ENCODE peak calls at places on chromosomes 11 and 22, in nine cellular contexts. G is neural crest cell, H is hepatocyte, O is sigmoid colon, L is NB4, M is A549, Z is osteocyte, B is GM20000, S is HFF-Myc. V is an unnamed sample.

GRCh38 chr11:95074806-95075563 is 8.3 kb downstream of the SRSF8 start:
- DNase-seq in G (no peak), H (no peak), O (no peak), L (no peak), M (no peak), Z (no peak), B (no peak), S (no peak), V (peak)

GRCh38 chr11:117961896-117962295 is 24.3 kb upstream of the IL10RA start:
- DNase-seq in G (no peak), H (no peak), O (no peak), L (no peak), M (no peak), Z (peak), B (no peak), S (no peak), V (no peak)

GRCh38 chr11:33437529-33437928 is 180.3 kb downstream of the HIPK3 start:
- DNase-seq in G (no peak), H (peak), O (no peak), L (no peak), M (no peak), Z (no peak), B (no peak), S (no peak), V (no peak)

GRCh38 chr11:116513894-116514293 is 258.9 kb downstream of the BUD13 start:
- DNase-seq in G (peak), H (peak), O (no peak), L (peak), M (peak), Z (no peak), B (peak), S (peak), V (peak)

GRCh38 chr11:117909611-117910382 is 19.4 kb downstream of the TMPRSS13 start:
- DNase-seq in G (no peak), H (no peak), O (peak), L (no peak), M (no peak), Z (no peak), B (no peak), S (no peak), V (no peak)

GRCh38 chr22:29765905-29766631 is 739 bp downstream of the ZMAT5 start:
- DNase-seq in G (no peak), H (peak), O (no peak), L (no peak), M (no peak), Z (no peak), B (peak), S (no peak), V (no peak)

GRCh38 chr11:61019818-61020405 is 48.4 kb downstream of the CD6 start:
- DNase-seq in G (no peak), H (no peak), O (no peak), L (no peak), M (no peak), Z (no peak), B (no peak), S (no peak), V (no peak)

GRCh38 chr11:35373284-35373933 is 45.9 kb downstream of the SLC1A2 start:
- DNase-seq in G (no peak), H (peak), O (no peak), L (no peak), M (peak), Z (no peak), B (no peak), S (no peak), V (no peak)

GRCh38 chr11:121829159-121829643 is 286.8 kb downstream of the BLID start:
- DNase-seq in G (no peak), H (peak), O (no peak), L (peak), M (no peak), Z (no peak), B (no peak), S (peak), V (peak)

GRCh38 chr11:128359515-128359914 is 227.8 kb downstream of the ETS1 start:
- DNase-seq in G (no peak), H (no peak), O (no peak), L (no peak), M (no peak), Z (no peak), B (no peak), S (no peak), V (no peak)

GRCh38 chr11:90656171-90656570 is 433.3 kb upstream of the CHORDC1 start:
- DNase-seq in G (no peak), H (no peak), O (no peak), L (no peak), M (no peak), Z (no peak), B (no peak), S (no peak), V (no peak)

GRCh38 chr11:68329993-68330699 is 17.8 kb downstream of the LRP5 start:
- DNase-seq in G (no peak), H (no peak), O (no peak), L (no peak), M (no peak), Z (no peak), B (no peak), S (no peak), V (no peak)

GRCh38 chr11:79007811-79008294 is 433.0 kb downstream of the TENM4 start:
- DNase-seq in G (no peak), H (peak), O (no peak), L (no peak), M (no peak), Z (peak), B (no peak), S (no peak), V (no peak)

GRCh38 chr11:119339581-119340334 is 925 bp downstream of the C1QTNF5 start:
- DNase-seq in G (peak), H (peak), O (peak), L (peak), M (no peak), Z (peak), B (peak), S (no peak), V (no peak)

GRCh38 chr22:28799125-28799833 is 1.1 kb downstream of the XBP1 start:
- DNase-seq in G (no peak), H (peak), O (peak), L (peak), M (peak), Z (no peak), B (peak), S (no peak), V (peak)

GRCh38 chr11:46674463-46675287 is 25.7 kb downstream of the ARHGAP1 start:
- DNase-seq in G (no peak), H (peak), O (peak), L (peak), M (no peak), Z (no peak), B (no peak), S (no peak), V (no peak)

GRCh38 chr11:62540804-62541671 is 5.6 kb downstream of the AHNAK start:
- DNase-seq in G (no peak), H (no peak), O (peak), L (peak), M (no peak), Z (no peak), B (peak), S (no peak), V (no peak)

GRCh38 chr11:75524576-75525432 is 937 bp downstream of the GDPD5 start:
- DNase-seq in G (no peak), H (no peak), O (no peak), L (peak), M (no peak), Z (no peak), B (peak), S (no peak), V (no peak)

GRCh38 chr11:102110761-102111010 is 439 bp downstream of the YAP1 start:
- DNase-seq in G (no peak), H (no peak), O (no peak), L (no peak), M (no peak), Z (no peak), B (no peak), S (no peak), V (no peak)

GRCh38 chr22:30325065-30325720 is 1.5 kb downstream of the TBC1D10A start:
- DNase-seq in G (no peak), H (peak), O (peak), L (no peak), M (peak), Z (no peak), B (no peak), S (no peak), V (peak)

GRCh38 chr22:35987487-35987886 is 41.1 kb downstream of the RBFOX2 start:
- DNase-seq in G (no peak), H (peak), O (no peak), L (peak), M (no peak), Z (no peak), B (no peak), S (no peak), V (no peak)

GRCh38 chr11:11786234-11786633 is 55.5 kb upstream of the USP47 start:
- DNase-seq in G (no peak), H (no peak), O (no peak), L (peak), M (no peak), Z (no peak), B (no peak), S (no peak), V (no peak)

GRCh38 chr11:119368121-119369034 is 13.1 kb downstream of the USP2 start:
- DNase-seq in G (no peak), H (peak), O (peak), L (peak), M (peak), Z (no peak), B (no peak), S (no peak), V (peak)

GRCh38 chr11:106424111-106424510 is 346.6 kb downstream of the AASDHPPT start:
- DNase-seq in G (no peak), H (peak), O (no peak), L (no peak), M (peak), Z (no peak), B (no peak), S (peak), V (peak)

GRCh38 chr11:28878025-28878424 is 769.8 kb downstream of the METTL15 start:
- DNase-seq in G (no peak), H (no peak), O (no peak), L (no peak), M (peak), Z (no peak), B (no peak), S (no peak), V (peak)

GRCh38 chr11:132604446-132604845 is 927.9 kb downstream of the OPCML start:
- DNase-seq in G (no peak), H (no peak), O (no peak), L (no peak), M (no peak), Z (no peak), B (no peak), S (no peak), V (peak)

GRCh38 chr22:19621372-19622060 is 92.8 kb upstream of the SEPTIN5 start:
- DNase-seq in G (no peak), H (no peak), O (no peak), L (no peak), M (no peak), Z (no peak), B (no peak), S (no peak), V (no peak)

GRCh38 chr22:39839198-39839597 is 54.4 kb downstream of the ENTHD1 start:
- DNase-seq in G (no peak), H (no peak), O (no peak), L (peak), M (no peak), Z (no peak), B (no peak), S (no peak), V (no peak)

GRCh38 chr11:102361100-102362021 is 14.3 kb downstream of the BIRC2 start:
- DNase-seq in G (no peak), H (no peak), O (no peak), L (peak), M (no peak), Z (no peak), B (no peak), S (no peak), V (no peak)

GRCh38 chr11:105577645-105578044 is 32.2 kb upstream of the GRIA4 start:
- DNase-seq in G (no peak), H (no peak), O (no peak), L (peak), M (no peak), Z (no peak), B (no peak), S (no peak), V (no peak)

GRCh38 chr11:131687291-131688055 is 317.1 kb downstream of the NTM start:
- DNase-seq in G (no peak), H (no peak), O (no peak), L (no peak), M (no peak), Z (peak), B (no peak), S (no peak), V (no peak)

GRCh38 chr11:116710762-116711161 is 62.0 kb downstream of the BUD13 start:
- DNase-seq in G (no peak), H (no peak), O (no peak), L (no peak), M (no peak), Z (no peak), B (no peak), S (no peak), V (no peak)

GRCh38 chr22:19704355-19705015 is 9.8 kb upstream of the SEPTIN5 start:
- DNase-seq in G (no peak), H (peak), O (peak), L (no peak), M (no peak), Z (no peak), B (no peak), S (no peak), V (no peak)

GRCh38 chr11:102798012-102798746 is at the start of gene MMP1:
- DNase-seq in G (no peak), H (peak), O (no peak), L (no peak), M (no peak), Z (no peak), B (no peak), S (no peak), V (peak)

GRCh38 chr11:106503901-106504300 is 426.4 kb downstream of the AASDHPPT start:
- DNase-seq in G (no peak), H (peak), O (no peak), L (no peak), M (no peak), Z (no peak), B (no peak), S (no peak), V (no peak)

GRCh38 chr11:79264284-79264683 is 176.5 kb downstream of the TENM4 start:
- DNase-seq in G (no peak), H (no peak), O (no peak), L (no peak), M (no peak), Z (no peak), B (no peak), S (no peak), V (no peak)

GRCh38 chr11:104547996-104548661 is 350.1 kb downstream of the CASP12 start:
- DNase-seq in G (no peak), H (no peak), O (no peak), L (peak), M (no peak), Z (no peak), B (no peak), S (no peak), V (peak)

GRCh38 chr22:29328566-29329500 is 13.3 kb upstream of the RASL10A start:
- DNase-seq in G (no peak), H (no peak), O (no peak), L (no peak), M (no peak), Z (no peak), B (no peak), S (no peak), V (no peak)

GRCh38 chr22:38614331-38615122 is 41.7 kb downstream of the FAM227A start:
- DNase-seq in G (no peak), H (no peak), O (no peak), L (no peak), M (peak), Z (no peak), B (no peak), S (no peak), V (no peak)

GRCh38 chr11:2921261-2921660 is 8.0 kb downstream of the PHLDA2 start:
- DNase-seq in G (no peak), H (no peak), O (no peak), L (no peak), M (no peak), Z (no peak), B (no peak), S (no peak), V (no peak)
- TF ChIP-seq CTCF in G (no peak), H (no peak), O (no peak), L (no peak), M (no peak), Z (no peak), B (no peak), S (no peak), V (no peak)

GRCh38 chr11:70128435-70128906 is 50.4 kb downstream of the ANO1 start:
- DNase-seq in G (no peak), H (no peak), O (no peak), L (no peak), M (peak), Z (no peak), B (no peak), S (no peak), V (peak)
- TF ChIP-seq CTCF in G (no peak), H (no peak), O (no peak), L (no peak), M (no peak), Z (peak), B (no peak), S (no peak), V (no peak)

DNA sequence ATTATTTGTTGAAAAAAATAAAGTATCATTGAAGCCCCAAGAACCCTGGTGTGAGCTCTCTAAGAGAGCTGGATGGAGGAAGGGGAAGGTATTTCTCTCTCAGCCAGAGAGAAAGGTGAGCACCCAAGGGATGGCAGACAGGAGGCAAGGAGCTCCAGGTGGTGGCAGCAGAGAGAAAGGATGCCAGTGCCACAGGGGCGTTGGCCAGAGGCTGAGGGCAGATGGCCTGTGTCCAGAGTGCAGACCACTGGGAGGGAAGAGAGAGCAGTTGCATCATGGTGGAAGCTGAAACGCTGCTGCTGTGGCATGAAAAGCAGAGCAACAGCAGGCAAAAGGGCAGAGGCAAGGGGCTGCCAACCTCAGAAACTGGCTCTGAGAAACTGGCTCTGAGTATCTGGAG is 8.5 kb downstream of the SPON1 start:
- DNase-seq in G (no peak), H (peak), O (no peak), L (no peak), M (peak), Z (no peak), B (no peak), S (no peak), V (peak)
- TF ChIP-seq CTCF in G (no peak), H (peak), O (peak), L (peak), M (peak), Z (no peak), B (peak), S (peak), V (peak)

DNA sequence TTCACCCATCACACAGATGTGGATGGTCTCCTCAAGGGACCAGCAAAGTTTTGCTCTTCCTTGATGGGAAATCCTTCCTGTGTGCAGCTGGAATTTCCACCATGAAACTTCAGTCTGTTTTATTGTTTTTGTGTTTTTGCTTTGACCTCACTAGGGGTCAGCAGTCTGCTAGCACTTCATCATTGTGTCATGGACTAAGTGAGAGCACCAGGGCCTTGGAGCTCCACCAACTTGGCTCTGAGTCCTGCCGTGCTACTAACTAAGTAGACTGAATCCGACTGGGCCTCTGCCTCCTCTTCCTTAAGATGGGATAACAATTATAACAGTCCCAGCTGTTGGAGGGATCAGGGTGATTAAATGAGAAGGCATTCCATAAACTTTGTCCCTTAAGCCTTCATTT is 305.8 kb upstream of the NCAM1 start:
- DNase-seq in G (no peak), H (peak), O (peak), L (no peak), M (no peak), Z (no peak), B (no peak), S (peak), V (peak)
- TF ChIP-seq CTCF in G (no peak), H (no peak), O (no peak), L (no peak), M (no peak), Z (no peak), B (no peak), S (no peak), V (no peak)

GRCh38 chr11:80285076-80285790 is 844.4 kb upstream of the TENM4 start:
- DNase-seq in G (no peak), H (no peak), O (no peak), L (no peak), M (no peak), Z (no peak), B (no peak), S (no peak), V (peak)

GRCh38 chr11:80282643-80283042 is 841.8 kb upstream of the TENM4 start:
- DNase-seq in G (no peak), H (no peak), O (no peak), L (no peak), M (no peak), Z (no peak), B (no peak), S (no peak), V (no peak)

GRCh38 chr11:80281194-80281593 is 840.4 kb upstream of the TENM4 start:
- DNase-seq in G (no peak), H (no peak), O (no peak), L (no peak), M (no peak), Z (no peak), B (no peak), S (no peak), V (no peak)

GRCh38 chr11:80280737-80281136 is 839.9 kb upstream of the TENM4 start:
- DNase-seq in G (no peak), H (no peak), O (no peak), L (no peak), M (no peak), Z (no peak), B (no peak), S (no peak), V (no peak)
- TF ChIP-seq CTCF in G (no peak), H (no peak), O (no peak), L (no peak), M (no peak), Z (no peak), B (no peak), S (no peak), V (no peak)

GRCh38 chr11:84963240-84963639 is 663.9 kb downstream of the DLG2 start:
- DNase-seq in G (no peak), H (no peak), O (no peak), L (no peak), M (no peak), Z (no peak), B (no peak), S (no peak), V (no peak)
- TF ChIP-seq CTCF in G (no peak), H (no peak), O (no peak), L (no peak), M (no peak), Z (no peak), B (no peak), S (no peak), V (no peak)

DNA sequence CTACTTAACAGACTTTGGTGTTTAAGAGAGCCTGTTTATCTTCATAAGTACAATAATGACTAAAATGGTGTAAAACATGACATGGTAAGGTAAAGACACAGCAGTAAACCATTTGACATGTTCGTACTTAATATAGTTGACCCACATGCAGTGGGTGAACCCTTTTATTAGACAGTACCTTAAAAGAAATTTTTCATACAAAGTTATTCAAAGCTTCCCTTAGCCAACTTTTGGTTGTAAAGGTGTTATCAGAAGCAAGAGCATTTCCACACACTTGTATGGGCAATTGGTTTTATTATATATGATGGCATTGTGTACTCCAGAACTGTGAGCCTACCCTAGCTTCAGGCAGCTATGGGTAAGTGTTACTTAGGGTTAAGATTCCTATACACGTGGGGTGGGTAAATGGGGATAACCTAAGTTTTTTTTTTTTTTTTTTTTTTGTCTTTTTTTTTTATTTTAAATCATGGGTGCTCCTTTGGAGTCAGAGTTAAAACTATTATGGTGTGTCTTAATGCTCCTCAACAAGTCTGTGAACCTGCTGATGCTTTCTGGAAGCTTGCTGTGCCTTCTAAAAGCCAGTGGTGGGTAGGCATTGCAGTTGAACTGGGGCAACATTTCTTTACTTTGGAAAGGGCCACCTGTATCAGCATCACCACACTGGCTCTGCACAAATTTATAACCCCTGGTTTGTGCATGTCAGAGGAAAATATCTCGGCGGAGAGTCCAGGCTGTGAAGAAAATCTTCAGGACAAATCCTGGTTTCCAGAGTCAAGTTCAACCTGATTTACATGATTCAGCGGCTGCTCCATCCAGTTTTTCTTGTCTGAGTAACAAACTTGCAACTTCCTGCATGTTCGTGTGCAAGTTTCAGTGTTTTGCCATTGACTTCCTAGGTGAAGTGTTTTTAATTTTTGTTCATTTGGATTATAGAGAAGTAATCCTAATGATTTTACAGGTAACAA is 3.3 kb downstream of the PCF11 start:
- DNase-seq in G (no peak), H (peak), O (no peak), L (peak), M (peak), Z (no peak), B (no peak), S (no peak), V (peak)
- TF ChIP-seq CTCF in G (no peak), H (no peak), O (no peak), L (no peak), M (no peak), Z (no peak), B (no peak), S (no peak), V (no peak)

GRCh38 chr22:23750744-23751440 is at the start of gene ZNF70:
- DNase-seq in G (peak), H (peak), O (peak), L (peak), M (peak), Z (peak), B (peak), S (no peak), V (peak)
- TF ChIP-seq CTCF in G (peak), H (peak), O (no peak), L (peak), M (peak), Z (peak), B (no peak), S (peak), V (no peak)